ENCODE peak calls at places on chromosomes 4 and X, in nine cellular contexts. G is fibroblast of lung; C is cardiac muscle cell; A is tibial nerve; Z is lung; S is right lobe of liver; X is CD8-positive, alpha-beta T cell; Y is effector memory CD4-positive, alpha-beta T cell; U is Peyer's patch. W is an unnamed sample.

GRCh38 chr4:84944952-84945351 is 21.5 kb downstream of the WDFY3 start:
- DNase-seq in G (peak; percentile 54), C (peak; percentile 11), A (no peak), Z (no peak), S (no peak), X (no peak), Y (no peak), U (no peak), W (no peak)

GRCh38 chr4:121448231-121448630 is 67.4 kb upstream of the QRFPR start:
- DNase-seq in G (no peak), C (no peak), A (no peak), Z (no peak), S (no peak), X (no peak), Y (no peak), U (peak; percentile 80), W (no peak)

GRCh38 chr4:1472911-1473518 is 66.8 kb upstream of the NKX1-1 start:
- DNase-seq in G (no peak), C (no peak), A (no peak), Z (no peak), S (peak; percentile 41), X (peak; percentile 1), Y (no peak), U (no peak), W (no peak)

GRCh38 chr4:106816501-106816900 is 219.6 kb downstream of the DKK2 start:
- DNase-seq in G (peak; percentile 79), C (no peak), A (no peak), Z (no peak), S (no peak), X (no peak), Y (no peak), U (no peak), W (no peak)

GRCh38 chrX:4320436-4320947 is 607.0 kb upstream of the PRKX start:
- DNase-seq in G (no peak), C (no peak), A (no peak), Z (no peak), S (no peak), X (no peak), Y (no peak), U (no peak), W (no peak)

GRCh38 chr4:138233313-138233712 is 8.8 kb downstream of the SLC7A11 start:
- DNase-seq in G (no peak), C (no peak), A (no peak), Z (no peak), S (no peak), X (no peak), Y (no peak), U (no peak), W (no peak)

GRCh38 chr4:72031868-72032619 is at the start of gene NPFFR2:
- DNase-seq in G (peak; percentile 71), C (peak; percentile 25), A (no peak), Z (peak; percentile 29), S (peak; percentile 58), X (no peak), Y (no peak), U (no peak), W (no peak)

GRCh38 chrX:154437398-154437752 is 421 bp downstream of the GDI1 start:
- DNase-seq in G (no peak), C (no peak), A (no peak), Z (no peak), S (no peak), X (no peak), Y (no peak), U (no peak), W (no peak)

GRCh38 chrX:39953027-39953426 is 144.7 kb downstream of the BCOR start:
- DNase-seq in G (no peak), C (no peak), A (no peak), Z (no peak), S (no peak), X (no peak), Y (no peak), U (no peak), W (no peak)

GRCh38 chr4:20859097-20859781 is 159.0 kb downstream of the PACRGL start:
- DNase-seq in G (no peak), C (no peak), A (no peak), Z (no peak), S (no peak), X (no peak), Y (no peak), U (no peak), W (no peak)

GRCh38 chr4:110480741-110481271 is 4.9 kb downstream of the ENPEP start:
- DNase-seq in G (peak; percentile 46), C (peak; percentile 31), A (no peak), Z (no peak), S (no peak), X (no peak), Y (no peak), U (no peak), W (no peak)

GRCh38 chr4:110483516-110483915 is 7.6 kb downstream of the ENPEP start:
- DNase-seq in G (peak; percentile 70), C (no peak), A (no peak), Z (no peak), S (no peak), X (no peak), Y (no peak), U (no peak), W (no peak)

GRCh38 chr4:110477836-110478235 is 1.9 kb downstream of the ENPEP start:
- DNase-seq in G (no peak), C (no peak), A (no peak), Z (no peak), S (no peak), X (no peak), Y (no peak), U (no peak), W (no peak)

GRCh38 chr4:110484029-110484428 is 8.1 kb downstream of the ENPEP start:
- DNase-seq in G (no peak), C (no peak), A (no peak), Z (no peak), S (no peak), X (no peak), Y (no peak), U (no peak), W (no peak)

GRCh38 chr4:110480031-110480549 is 4.1 kb downstream of the ENPEP start:
- DNase-seq in G (peak; percentile 95), C (peak; percentile 96), A (no peak), Z (no peak), S (no peak), X (no peak), Y (no peak), U (no peak), W (no peak)
- H3K27ac ChIP-seq in G (no peak overlapping the region), C (no peak overlapping the region), A (no peak overlapping the region), Z (no peak overlapping the region), S (no peak overlapping the region), X (no peak overlapping the region), Y (no peak overlapping the region), U (no peak overlapping the region), W (no peak overlapping the region)

GRCh38 chrX:7351946-7352345 is 204.0 kb upstream of the PUDP start:
- DNase-seq in G (peak; percentile 2), C (no peak), A (no peak), Z (no peak), S (no peak), X (no peak), Y (no peak), U (no peak), W (no peak)

GRCh38 chrX:7347465-7347864 is 199.5 kb upstream of the PUDP start:
- DNase-seq in G (no peak), C (no peak), A (no peak), Z (no peak), S (no peak), X (no peak), Y (no peak), U (no peak), W (no peak)

GRCh38 chrX:7346021-7346420 is 198.1 kb upstream of the PUDP start:
- DNase-seq in G (peak; percentile 32), C (no peak), A (no peak), Z (no peak), S (no peak), X (no peak), Y (no peak), U (no peak), W (no peak)
- H3K27ac ChIP-seq in G (peak overlapping the region; percentile 39), C (no peak overlapping the region), A (no peak overlapping the region), Z (no peak overlapping the region), S (no peak overlapping the region), X (no peak overlapping the region), Y (no peak overlapping the region), U (no peak overlapping the region), W (no peak overlapping the region)

DNA sequence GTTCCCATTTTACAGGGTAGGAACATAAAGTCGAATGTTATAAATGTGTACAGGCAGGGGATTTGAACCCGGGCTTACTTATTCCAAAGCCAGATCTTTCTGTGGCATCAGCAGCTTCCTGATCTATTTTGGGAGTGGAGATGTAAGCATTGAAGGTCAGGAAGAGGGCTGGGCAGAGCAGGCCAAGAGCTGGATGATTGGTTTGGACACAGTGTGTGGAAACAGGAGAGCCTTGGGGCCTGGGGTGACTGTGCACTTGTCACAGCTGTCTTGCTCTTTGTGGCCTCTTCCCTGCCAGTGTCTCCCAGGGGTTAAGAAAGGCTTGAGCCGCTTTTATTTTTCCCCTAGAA is 127.9 kb upstream of the ENPP6 start:
- DNase-seq in G (no peak), C (no peak), A (no peak), Z (no peak), S (peak; percentile 75), X (no peak), Y (no peak), U (peak; percentile 52), W (no peak)
- H3K27ac ChIP-seq in G (no peak overlapping the region), C (peak overlapping the region; percentile 24), A (peak overlapping the region; percentile 78), Z (peak overlapping the region; percentile 73), S (peak overlapping the region; percentile 86), X (no peak overlapping the region), Y (no peak overlapping the region), U (peak overlapping the region; percentile 82), W (no peak overlapping the region)

GRCh38 chrX:107750263-107750662 is 25.3 kb downstream of the TSC22D3 start:
- DNase-seq in G (no peak), C (no peak), A (no peak), Z (no peak), S (no peak), X (no peak), Y (no peak), U (no peak), W (no peak)

GRCh38 chrX:107752714-107753113 is 22.9 kb downstream of the TSC22D3 start:
- DNase-seq in G (no peak), C (no peak), A (no peak), Z (no peak), S (no peak), X (no peak), Y (no peak), U (no peak), W (no peak)

GRCh38 chrX:107751127-107751526 is 24.5 kb downstream of the TSC22D3 start:
- DNase-seq in G (no peak), C (no peak), A (no peak), Z (no peak), S (no peak), X (no peak), Y (no peak), U (no peak), W (no peak)

GRCh38 chrX:107753186-107753585 is 22.4 kb downstream of the TSC22D3 start:
- DNase-seq in G (no peak), C (no peak), A (no peak), Z (no peak), S (no peak), X (no peak), Y (no peak), U (no peak), W (no peak)

DNA sequence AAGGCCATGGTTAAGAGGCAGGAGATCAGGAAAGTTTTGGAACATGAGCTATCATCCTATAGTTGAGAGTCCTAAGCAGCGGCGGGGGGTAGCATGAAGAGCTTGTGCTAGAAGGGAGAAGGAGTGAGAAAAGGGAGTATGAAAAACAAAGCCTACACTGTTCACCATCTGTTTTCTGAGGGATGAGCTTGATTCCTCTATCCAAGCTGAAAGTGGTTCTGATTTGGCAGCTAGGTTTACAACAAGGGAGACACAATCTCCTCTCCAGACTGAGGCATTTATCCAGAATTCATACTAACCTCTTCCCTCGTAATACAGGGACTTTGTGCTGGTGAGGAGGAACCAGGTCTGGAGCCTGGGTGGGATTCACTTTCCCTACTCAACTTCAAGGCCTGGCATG is 23.6 kb downstream of the TSC22D3 start:
- DNase-seq in G (no peak), C (no peak), A (no peak), Z (no peak), S (no peak), X (no peak), Y (no peak), U (no peak), W (no peak)
- H3K27ac ChIP-seq in G (no peak overlapping the region), C (peak overlapping the region; percentile 63), A (peak overlapping the region; percentile 97), Z (peak overlapping the region; percentile 29), S (no peak overlapping the region), X (no peak overlapping the region), Y (no peak overlapping the region), U (no peak overlapping the region), W (peak overlapping the region; percentile 54)

W was measured in substantia nigra.